ENCODE peak calls at places on chromosomes 4 and X, in seven cellular contexts. One of them, this sample, is unnamed.

GRCh38 chr4:188606635-188607034 is 467.4 kb downstream of the TRIML1 start:
- DNase-seq in AG10803: no peak
- DNase-seq in neural progenitor cell: no peak
- DNase-seq in astrocyte: no peak
- DNase-seq in choroid plexus epithelial cell: no peak
- DNase-seq in GM23338: no peak
- DNase-seq in foreskin fibroblast: no peak
- DNase-seq in this sample: no peak

GRCh38 chr4:137393043-137393442 is 139.3 kb downstream of the PCDH18 start:
- DNase-seq in AG10803: peak; percentile 50
- DNase-seq in neural progenitor cell: peak; percentile 60
- DNase-seq in astrocyte: peak; percentile 53
- DNase-seq in choroid plexus epithelial cell: peak; percentile 69
- DNase-seq in GM23338: no peak
- DNase-seq in foreskin fibroblast: peak; percentile 69
- DNase-seq in this sample: no peak

GRCh38 chrX:24241822-24242648 is 71.8 kb downstream of the SUPT20HL2 start:
- DNase-seq in AG10803: peak; percentile 18
- DNase-seq in neural progenitor cell: peak; percentile 49
- DNase-seq in astrocyte: peak; percentile 15
- DNase-seq in choroid plexus epithelial cell: peak; percentile 55
- DNase-seq in GM23338: peak; percentile 47
- DNase-seq in foreskin fibroblast: peak; percentile 27
- DNase-seq in this sample: peak; percentile 53

GRCh38 chr4:48016141-48017107 is at the start of the genes CNGA1 and NIPAL1:
- DNase-seq in AG10803: peak; percentile 12
- DNase-seq in neural progenitor cell: peak; percentile 94
- DNase-seq in astrocyte: peak; percentile 54
- DNase-seq in choroid plexus epithelial cell: peak; percentile 58
- DNase-seq in GM23338: peak; percentile 96
- DNase-seq in foreskin fibroblast: peak; percentile 87
- DNase-seq in this sample: peak; percentile 69

GRCh38 chrX:112654871-112655270 is 24.9 kb downstream of the LHFPL1 start:
- DNase-seq in AG10803: peak; percentile 60
- DNase-seq in neural progenitor cell: no peak
- DNase-seq in astrocyte: peak; percentile 71
- DNase-seq in choroid plexus epithelial cell: peak; percentile 50
- DNase-seq in GM23338: no peak
- DNase-seq in foreskin fibroblast: no peak
- DNase-seq in this sample: peak; percentile 58

GRCh38 chr4:16636911-16637630 is 261.4 kb downstream of the LDB2 start:
- DNase-seq in AG10803: peak; percentile 58
- DNase-seq in neural progenitor cell: no peak
- DNase-seq in astrocyte: peak; percentile 62
- DNase-seq in choroid plexus epithelial cell: no peak
- DNase-seq in GM23338: no peak
- DNase-seq in foreskin fibroblast: peak; percentile 41
- DNase-seq in this sample: no peak

GRCh38 chr4:151537726-151538125 is 128.8 kb downstream of the FHIP1A start:
- DNase-seq in AG10803: peak; percentile 34
- DNase-seq in neural progenitor cell: no peak
- DNase-seq in astrocyte: peak; percentile 24
- DNase-seq in choroid plexus epithelial cell: peak; percentile 74
- DNase-seq in GM23338: no peak
- DNase-seq in foreskin fibroblast: peak; percentile 67
- DNase-seq in this sample: peak; percentile 89

GRCh38 chrX:9581771-9582396 is 117.0 kb downstream of the TBL1X start:
- DNase-seq in AG10803: no peak
- DNase-seq in neural progenitor cell: no peak
- DNase-seq in astrocyte: no peak
- DNase-seq in choroid plexus epithelial cell: peak; percentile 18
- DNase-seq in GM23338: no peak
- DNase-seq in foreskin fibroblast: peak; percentile 15
- DNase-seq in this sample: no peak

GRCh38 chr4:100841911-100842310 is 324.1 kb upstream of the EMCN start:
- DNase-seq in AG10803: peak; percentile 31
- DNase-seq in neural progenitor cell: no peak
- DNase-seq in astrocyte: peak; percentile 47
- DNase-seq in choroid plexus epithelial cell: peak; percentile 14
- DNase-seq in GM23338: no peak
- DNase-seq in foreskin fibroblast: peak; percentile 38
- DNase-seq in this sample: peak; percentile 53

GRCh38 chr4:188987011-188987410 is 847.8 kb downstream of the TRIML1 start:
- DNase-seq in AG10803: no peak
- DNase-seq in neural progenitor cell: no peak
- DNase-seq in astrocyte: no peak
- DNase-seq in choroid plexus epithelial cell: no peak
- DNase-seq in GM23338: no peak
- DNase-seq in foreskin fibroblast: no peak
- DNase-seq in this sample: no peak

GRCh38 chr4:109945056-109945455 is 32.4 kb downstream of the EGF start:
- DNase-seq in AG10803: no peak
- DNase-seq in neural progenitor cell: no peak
- DNase-seq in astrocyte: no peak
- DNase-seq in choroid plexus epithelial cell: no peak
- DNase-seq in GM23338: no peak
- DNase-seq in foreskin fibroblast: peak; percentile 4
- DNase-seq in this sample: no peak

GRCh38 chr4:30939684-30940083 is 219.5 kb downstream of the PCDH7 start:
- DNase-seq in AG10803: no peak
- DNase-seq in neural progenitor cell: no peak
- DNase-seq in astrocyte: no peak
- DNase-seq in choroid plexus epithelial cell: no peak
- DNase-seq in GM23338: no peak
- DNase-seq in foreskin fibroblast: no peak
- DNase-seq in this sample: no peak

GRCh38 chr4:168486961-168487820 is 6.9 kb upstream of the DDX60L start:
- DNase-seq in AG10803: peak; percentile 49
- DNase-seq in neural progenitor cell: no peak
- DNase-seq in astrocyte: peak; percentile 78
- DNase-seq in choroid plexus epithelial cell: peak; percentile 59
- DNase-seq in GM23338: no peak
- DNase-seq in foreskin fibroblast: peak; percentile 85
- DNase-seq in this sample: peak; percentile 32

GRCh38 chr4:20684852-20685763 is 15.2 kb upstream of the PACRGL start:
- DNase-seq in AG10803: peak; percentile 29
- DNase-seq in neural progenitor cell: peak; percentile 35
- DNase-seq in astrocyte: no peak
- DNase-seq in choroid plexus epithelial cell: peak; percentile 52
- DNase-seq in GM23338: peak; percentile 58
- DNase-seq in foreskin fibroblast: peak; percentile 51
- DNase-seq in this sample: peak; percentile 55

GRCh38 chrX:115560978-115561604 is at the start of gene PLS3:
- DNase-seq in AG10803: peak; percentile 89
- DNase-seq in neural progenitor cell: peak; percentile 93
- DNase-seq in astrocyte: peak; percentile 83
- DNase-seq in choroid plexus epithelial cell: peak; percentile 89
- DNase-seq in GM23338: peak; percentile 87
- DNase-seq in foreskin fibroblast: peak; percentile 91
- DNase-seq in this sample: peak; percentile 88

GRCh38 chr4:102734591-102735385 is 26.0 kb downstream of the MANBA start:
- DNase-seq in AG10803: peak; percentile 8
- DNase-seq in neural progenitor cell: no peak
- DNase-seq in astrocyte: peak; percentile 26
- DNase-seq in choroid plexus epithelial cell: peak; percentile 41
- DNase-seq in GM23338: no peak
- DNase-seq in foreskin fibroblast: peak; percentile 50
- DNase-seq in this sample: no peak

GRCh38 chr4:184329235-184330007 is 111.7 kb upstream of the ENPP6 start:
- DNase-seq in AG10803: no peak
- DNase-seq in neural progenitor cell: no peak
- DNase-seq in astrocyte: no peak
- DNase-seq in choroid plexus epithelial cell: no peak
- DNase-seq in GM23338: no peak
- DNase-seq in foreskin fibroblast: no peak
- DNase-seq in this sample: peak; percentile 35

GRCh38 chrX:128807367-128807766 is 715.9 kb downstream of the SMARCA1 start:
- DNase-seq in AG10803: no peak
- DNase-seq in neural progenitor cell: no peak
- DNase-seq in astrocyte: no peak
- DNase-seq in choroid plexus epithelial cell: no peak
- DNase-seq in GM23338: peak; percentile 2
- DNase-seq in foreskin fibroblast: no peak
- DNase-seq in this sample: no peak

GRCh38 chr4:80362578-80363181 is 27.1 kb downstream of the CFAP299 start:
- DNase-seq in AG10803: peak; percentile 45
- DNase-seq in neural progenitor cell: peak; percentile 79
- DNase-seq in astrocyte: peak; percentile 6
- DNase-seq in choroid plexus epithelial cell: peak; percentile 64
- DNase-seq in GM23338: peak; percentile 83
- DNase-seq in foreskin fibroblast: peak; percentile 56
- DNase-seq in this sample: peak; percentile 53

GRCh38 chr4:37675587-37676290 is 10.4 kb downstream of the RELL1 start:
- DNase-seq in AG10803: no peak
- DNase-seq in neural progenitor cell: no peak
- DNase-seq in astrocyte: no peak
- DNase-seq in choroid plexus epithelial cell: no peak
- DNase-seq in GM23338: no peak
- DNase-seq in foreskin fibroblast: no peak
- DNase-seq in this sample: no peak

DNA sequence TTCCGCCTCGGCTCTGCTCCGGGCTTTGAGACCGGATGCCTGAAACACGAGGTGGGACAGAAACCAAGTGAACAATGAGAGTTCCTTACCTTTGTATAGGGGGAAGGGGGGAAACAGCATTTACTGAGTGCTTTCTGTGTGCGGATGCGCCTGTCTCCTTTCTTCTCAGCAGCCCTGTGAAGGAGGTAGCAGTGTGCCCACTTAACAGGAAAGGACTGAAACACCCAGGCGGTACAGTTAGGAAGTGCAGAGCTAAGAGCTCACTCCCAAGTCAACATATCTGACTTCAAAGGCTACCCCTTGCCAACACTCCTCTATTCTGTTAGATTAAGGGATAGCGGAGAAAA is 43.1 kb upstream of the TMSB15B start:
- DNase-seq in AG10803: peak; percentile 43
- DNase-seq in neural progenitor cell: no peak
- DNase-seq in astrocyte: peak; percentile 44
- DNase-seq in choroid plexus epithelial cell: peak; percentile 59
- DNase-seq in GM23338: no peak
- DNase-seq in foreskin fibroblast: peak; percentile 58
- DNase-seq in this sample: peak; percentile 43
- H3K4me3 ChIP-seq in AG10803: peak overlapping the region; percentile 64
- H3K4me3 ChIP-seq in neural progenitor cell: peak overlapping the region; percentile 63
- H3K4me3 ChIP-seq in astrocyte: peak overlapping the region; percentile 76
- H3K4me3 ChIP-seq in choroid plexus epithelial cell: peak overlapping the region; percentile 67
- H3K4me3 ChIP-seq in GM23338: peak overlapping the region; percentile 58
- H3K4me3 ChIP-seq in foreskin fibroblast: peak overlapping the region; percentile 63
- H3K4me3 ChIP-seq in this sample: peak overlapping the region; percentile 60

GRCh38 chr4:141391293-141391692 is 170.6 kb downstream of the ZNF330 start:
- DNase-seq in AG10803: peak; percentile 6
- DNase-seq in neural progenitor cell: no peak
- DNase-seq in astrocyte: peak; percentile 27
- DNase-seq in choroid plexus epithelial cell: no peak
- DNase-seq in GM23338: no peak
- DNase-seq in foreskin fibroblast: peak; percentile 69
- DNase-seq in this sample: no peak

GRCh38 chr4:141388483-141388882 is 167.8 kb downstream of the ZNF330 start:
- DNase-seq in AG10803: peak; percentile 95
- DNase-seq in neural progenitor cell: no peak
- DNase-seq in astrocyte: peak; percentile 97
- DNase-seq in choroid plexus epithelial cell: peak; percentile 79
- DNase-seq in GM23338: no peak
- DNase-seq in foreskin fibroblast: peak; percentile 78
- DNase-seq in this sample: peak; percentile 88

GRCh38 chr4:141391771-141392170 is 171.1 kb downstream of the ZNF330 start:
- DNase-seq in AG10803: peak; percentile 30
- DNase-seq in neural progenitor cell: no peak
- DNase-seq in astrocyte: peak; percentile 68
- DNase-seq in choroid plexus epithelial cell: no peak
- DNase-seq in GM23338: no peak
- DNase-seq in foreskin fibroblast: peak; percentile 11
- DNase-seq in this sample: no peak

GRCh38 chr4:141389649-141390048 is 169.0 kb downstream of the ZNF330 start:
- DNase-seq in AG10803: no peak
- DNase-seq in neural progenitor cell: peak; percentile 73
- DNase-seq in astrocyte: peak; percentile 80
- DNase-seq in choroid plexus epithelial cell: no peak
- DNase-seq in GM23338: peak; percentile 34
- DNase-seq in foreskin fibroblast: peak; percentile 9
- DNase-seq in this sample: peak; percentile 76

DNA sequence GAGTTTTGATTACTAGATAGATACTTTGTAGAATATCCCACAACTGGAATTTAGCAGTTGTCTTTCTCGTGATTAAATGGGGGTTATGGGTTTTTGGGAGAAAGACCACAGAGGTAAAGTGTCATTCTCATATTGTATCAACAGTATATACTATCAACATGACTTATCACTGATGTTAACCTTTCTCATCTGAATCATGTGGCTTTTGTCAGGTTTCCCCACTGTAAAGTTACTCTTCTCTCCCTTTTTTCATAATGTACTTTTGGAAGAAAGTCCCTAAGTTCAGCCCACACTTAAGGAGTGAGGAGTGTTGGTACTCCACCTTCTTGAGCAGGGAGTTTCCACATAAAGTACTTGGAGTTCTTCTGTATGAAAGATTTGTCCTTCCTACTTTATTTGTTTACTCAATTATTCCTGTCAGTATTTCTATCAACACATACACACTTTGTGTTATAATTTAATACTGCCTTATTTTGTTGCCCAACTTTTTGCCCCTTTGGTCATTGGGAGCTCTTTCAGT is 169.9 kb downstream of the ZNF330 start:
- DNase-seq in AG10803: no peak
- DNase-seq in neural progenitor cell: no peak
- DNase-seq in astrocyte: no peak
- DNase-seq in choroid plexus epithelial cell: no peak
- DNase-seq in GM23338: no peak
- DNase-seq in foreskin fibroblast: no peak
- DNase-seq in this sample: no peak
- TF ChIP-seq CTCF in AG10803: no peak
- TF ChIP-seq CTCF in neural progenitor cell: no peak
- TF ChIP-seq CTCF in astrocyte: no peak
- TF ChIP-seq CTCF in choroid plexus epithelial cell: no peak
- TF ChIP-seq CTCF in GM23338: no peak
- TF ChIP-seq CTCF in foreskin fibroblast: no peak
- TF ChIP-seq CTCF in this sample: no peak

GRCh38 chr4:6891436-6892170 is 18.0 kb upstream of the TBC1D14 start:
- DNase-seq in AG10803: no peak
- DNase-seq in neural progenitor cell: no peak
- DNase-seq in astrocyte: peak; percentile 25
- DNase-seq in choroid plexus epithelial cell: peak; percentile 34
- DNase-seq in GM23338: no peak
- DNase-seq in foreskin fibroblast: no peak
- DNase-seq in this sample: peak; percentile 22
- H3K4me3 ChIP-seq in AG10803: no peak overlapping the region
- H3K4me3 ChIP-seq in neural progenitor cell: no peak overlapping the region
- H3K4me3 ChIP-seq in astrocyte: no peak overlapping the region
- H3K4me3 ChIP-seq in choroid plexus epithelial cell: no peak overlapping the region
- H3K4me3 ChIP-seq in GM23338: no peak overlapping the region
- H3K4me3 ChIP-seq in foreskin fibroblast: no peak overlapping the region
- H3K4me3 ChIP-seq in this sample: no peak overlapping the region

DNA sequence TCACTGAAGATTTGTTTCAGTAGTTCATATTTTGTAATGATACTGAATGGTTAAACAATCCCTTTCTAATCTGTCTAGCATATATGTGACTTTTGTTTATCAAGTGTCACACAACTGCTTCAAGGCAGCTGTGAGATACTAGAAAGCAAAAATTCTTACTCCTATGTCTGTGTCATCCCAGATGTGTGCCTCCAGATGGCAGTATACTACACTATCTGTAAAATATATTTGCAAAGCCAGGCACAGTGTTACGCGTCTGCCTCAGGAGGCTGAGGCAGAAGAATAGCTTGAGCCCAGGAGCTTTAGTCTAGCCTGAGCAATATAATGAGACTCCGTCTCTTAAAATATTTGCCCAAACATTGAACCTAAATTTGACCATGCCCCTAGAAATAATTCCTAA is 4.0 kb downstream of the NUDT10 start:
- DNase-seq in AG10803: peak; percentile 40
- DNase-seq in neural progenitor cell: peak; percentile 71
- DNase-seq in astrocyte: peak; percentile 27
- DNase-seq in choroid plexus epithelial cell: peak; percentile 60
- DNase-seq in GM23338: peak; percentile 69
- DNase-seq in foreskin fibroblast: peak; percentile 40
- DNase-seq in this sample: peak; percentile 50
- TF ChIP-seq CTCF in AG10803: peak; percentile 58
- TF ChIP-seq CTCF in neural progenitor cell: peak; percentile 60
- TF ChIP-seq CTCF in astrocyte: peak; percentile 36
- TF ChIP-seq CTCF in choroid plexus epithelial cell: peak; percentile 54
- TF ChIP-seq CTCF in GM23338: peak; percentile 60
- TF ChIP-seq CTCF in foreskin fibroblast: peak; percentile 27
- TF ChIP-seq CTCF in this sample: peak; percentile 48